ENCODE peak calls at places on chromosomes 6 and 20, in five cellular contexts. One of them, this sample, is unnamed. For H3K4me1, the result is how much of the 10 kb centered on the place peaks cover.

GRCh38 chr6:158818580-158819212 is 472 bp downstream of the EZR start:
- DNase-seq in Panc1: no peak
- DNase-seq in breast epithelium: peak
- DNase-seq in body of pancreas: peak
- DNase-seq in aorta: peak
- DNase-seq in this sample: peak

GRCh38 chr20:40331699-40332098 is 357.3 kb downstream of the MAFB start:
- DNase-seq in Panc1: no peak
- DNase-seq in breast epithelium: peak
- DNase-seq in body of pancreas: peak
- DNase-seq in aorta: no peak
- DNase-seq in this sample: peak

GRCh38 chr6:93407186-93407585 is 12.2 kb downstream of the EPHA7 start:
- DNase-seq in Panc1: no peak
- DNase-seq in breast epithelium: no peak
- DNase-seq in body of pancreas: no peak
- DNase-seq in aorta: no peak
- DNase-seq in this sample: no peak

GRCh38 chr6:53023323-53023722 is 28.2 kb upstream of the GSTA4 start:
- DNase-seq in Panc1: no peak
- DNase-seq in breast epithelium: no peak
- DNase-seq in body of pancreas: no peak
- DNase-seq in aorta: no peak
- DNase-seq in this sample: no peak

GRCh38 chr20:63913768-63914167 is 18.8 kb downstream of the DNAJC5 start:
- DNase-seq in Panc1: no peak
- DNase-seq in breast epithelium: no peak
- DNase-seq in body of pancreas: no peak
- DNase-seq in aorta: no peak
- DNase-seq in this sample: no peak

GRCh38 chr6:162173448-162173847 is 554.1 kb downstream of the PRKN start:
- DNase-seq in Panc1: no peak
- DNase-seq in breast epithelium: no peak
- DNase-seq in body of pancreas: no peak
- DNase-seq in aorta: no peak
- DNase-seq in this sample: no peak

GRCh38 chr6:112827793-112828192 is 480.7 kb downstream of the RFPL4B start:
- DNase-seq in Panc1: no peak
- DNase-seq in breast epithelium: no peak
- DNase-seq in body of pancreas: peak
- DNase-seq in aorta: peak
- DNase-seq in this sample: peak

GRCh38 chr6:23446394-23447001 is 679.5 kb upstream of the NRSN1 start:
- DNase-seq in Panc1: peak
- DNase-seq in breast epithelium: no peak
- DNase-seq in body of pancreas: no peak
- DNase-seq in aorta: no peak
- DNase-seq in this sample: no peak

GRCh38 chr6:65280060-65280459 is 427.0 kb downstream of the EYS start:
- DNase-seq in Panc1: no peak
- DNase-seq in breast epithelium: no peak
- DNase-seq in body of pancreas: no peak
- DNase-seq in aorta: no peak
- DNase-seq in this sample: no peak

GRCh38 chr20:12171927-12172581 is 254.4 kb downstream of the BTBD3 start:
- DNase-seq in Panc1: no peak
- DNase-seq in breast epithelium: no peak
- DNase-seq in body of pancreas: peak
- DNase-seq in aorta: no peak
- DNase-seq in this sample: peak

GRCh38 chr6:24721461-24722215 is 2.7 kb upstream of the C6orf62 start:
- DNase-seq in Panc1: no peak
- DNase-seq in breast epithelium: no peak
- DNase-seq in body of pancreas: peak
- DNase-seq in aorta: no peak
- DNase-seq in this sample: peak

GRCh38 chr6:25769983-25770382 is 15.4 kb downstream of the SLC17A4 start:
- DNase-seq in Panc1: no peak
- DNase-seq in breast epithelium: no peak
- DNase-seq in body of pancreas: peak
- DNase-seq in aorta: no peak
- DNase-seq in this sample: no peak

GRCh38 chr20:37202267-37202943 is 23.1 kb upstream of the MROH8 start:
- DNase-seq in Panc1: peak
- DNase-seq in breast epithelium: no peak
- DNase-seq in body of pancreas: peak
- DNase-seq in aorta: no peak
- DNase-seq in this sample: no peak

GRCh38 chr6:37665309-37665708 is 32.4 kb downstream of the MDGA1 start:
- DNase-seq in Panc1: no peak
- DNase-seq in breast epithelium: no peak
- DNase-seq in body of pancreas: no peak
- DNase-seq in aorta: no peak
- DNase-seq in this sample: no peak

GRCh38 chr20:62063601-62063980 is 2.1 kb downstream of the TAF4 start:
- DNase-seq in Panc1: no peak
- DNase-seq in breast epithelium: peak
- DNase-seq in body of pancreas: no peak
- DNase-seq in aorta: no peak
- DNase-seq in this sample: no peak

GRCh38 chr6:150456466-150456865 is 87.7 kb downstream of the IYD start:
- DNase-seq in Panc1: no peak
- DNase-seq in breast epithelium: no peak
- DNase-seq in body of pancreas: no peak
- DNase-seq in aorta: no peak
- DNase-seq in this sample: no peak

GRCh38 chr6:35086636-35087360 is 54.3 kb downstream of the TCP11 start:
- DNase-seq in Panc1: no peak
- DNase-seq in breast epithelium: no peak
- DNase-seq in body of pancreas: no peak
- DNase-seq in aorta: no peak
- DNase-seq in this sample: no peak

GRCh38 chr6:33427585-33428218 is 7.8 kb downstream of the SYNGAP1 start:
- DNase-seq in Panc1: no peak
- DNase-seq in breast epithelium: no peak
- DNase-seq in body of pancreas: peak
- DNase-seq in aorta: peak
- DNase-seq in this sample: peak

GRCh38 chr6:45031601-45032000 is 296.5 kb upstream of the RUNX2 start:
- DNase-seq in Panc1: no peak
- DNase-seq in breast epithelium: no peak
- DNase-seq in body of pancreas: peak
- DNase-seq in aorta: no peak
- DNase-seq in this sample: no peak

DNA sequence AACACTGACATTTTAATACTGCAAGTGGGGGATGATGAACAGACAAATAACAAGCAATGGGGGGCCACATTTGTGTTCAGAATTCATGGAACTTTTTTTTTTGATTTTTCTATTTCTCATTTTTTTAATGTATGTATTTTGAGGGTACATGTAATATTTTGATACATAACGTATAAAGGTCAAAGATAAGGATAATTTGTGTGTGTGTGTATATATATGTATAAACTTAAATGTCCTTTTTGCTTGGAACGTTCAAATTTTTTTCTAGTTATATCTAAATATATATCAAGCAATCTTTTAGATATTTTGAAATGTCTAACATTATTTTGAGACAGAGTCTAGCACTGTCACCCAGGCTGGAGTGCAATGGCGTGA is 12.3 kb upstream of the ZNF311 start:
- DNase-seq in Panc1: no peak
- DNase-seq in breast epithelium: no peak
- DNase-seq in body of pancreas: no peak
- DNase-seq in aorta: no peak
- DNase-seq in this sample: no peak
- H3K4me3 ChIP-seq in Panc1: no peak
- H3K4me3 ChIP-seq in breast epithelium: no peak
- H3K4me3 ChIP-seq in body of pancreas: no peak
- H3K4me3 ChIP-seq in aorta: no peak
- H3K4me3 ChIP-seq in this sample: no peak

GRCh38 chr6:7290079-7290478 is 22.9 kb downstream of the SSR1 start:
- DNase-seq in Panc1: no peak
- DNase-seq in breast epithelium: no peak
- DNase-seq in body of pancreas: no peak
- DNase-seq in aorta: no peak
- DNase-seq in this sample: no peak
- H3K4me1 ChIP-seq in Panc1: under half
- H3K4me1 ChIP-seq in breast epithelium: under half
- H3K4me1 ChIP-seq in body of pancreas: under half
- H3K4me1 ChIP-seq in aorta: under half
- H3K4me1 ChIP-seq in this sample: under half

DNA sequence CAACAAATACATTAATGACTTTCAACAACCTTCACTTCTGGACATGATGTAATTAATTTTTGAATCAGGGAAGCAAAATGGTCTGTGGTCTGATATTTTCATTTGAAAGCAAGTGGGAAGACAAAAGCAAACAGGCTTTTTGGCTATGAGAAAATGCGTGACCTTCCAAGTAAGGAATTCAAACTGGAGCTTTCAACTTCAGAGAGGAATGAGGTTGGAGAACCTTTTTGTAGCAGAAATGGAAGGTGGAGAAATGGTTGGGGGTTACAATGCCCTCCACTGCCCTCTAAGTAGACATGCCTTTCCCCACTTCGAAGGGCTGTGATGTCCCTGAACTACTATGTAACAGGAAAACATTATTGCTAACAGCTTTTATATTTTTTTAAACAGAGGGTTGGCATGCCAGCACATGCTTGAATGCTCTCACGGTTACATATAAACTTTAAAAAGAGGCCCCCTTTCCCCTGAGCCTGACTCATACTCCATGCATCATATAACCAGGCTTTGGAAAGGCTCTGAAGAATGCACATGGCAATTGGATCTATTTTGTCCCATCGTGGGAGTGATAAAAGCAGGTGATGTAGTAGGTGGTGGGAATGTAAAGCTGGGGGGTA is 203.7 kb upstream of the CITED2 start:
- DNase-seq in Panc1: no peak
- DNase-seq in breast epithelium: no peak
- DNase-seq in body of pancreas: no peak
- DNase-seq in aorta: no peak
- DNase-seq in this sample: no peak
- H3K4me3 ChIP-seq in Panc1: no peak
- H3K4me3 ChIP-seq in breast epithelium: no peak
- H3K4me3 ChIP-seq in body of pancreas: no peak
- H3K4me3 ChIP-seq in aorta: no peak
- H3K4me3 ChIP-seq in this sample: no peak

DNA sequence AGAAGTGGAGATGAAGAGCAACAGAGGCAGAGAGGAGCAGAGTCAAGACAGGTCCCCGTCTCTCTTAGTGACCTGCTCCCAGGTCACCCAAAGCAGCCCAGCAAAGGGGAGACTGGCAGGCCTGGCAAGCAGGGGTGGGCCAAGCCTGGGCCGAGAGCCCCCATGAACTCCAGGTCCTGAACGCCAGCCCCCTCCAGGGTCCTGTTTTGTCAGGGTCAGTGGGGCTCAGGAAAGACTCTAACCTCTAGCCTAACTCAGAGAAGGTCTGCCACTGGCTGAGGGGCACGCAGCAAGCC is 1.2 kb downstream of the NECAB3 start:
- DNase-seq in Panc1: no peak
- DNase-seq in breast epithelium: no peak
- DNase-seq in body of pancreas: no peak
- DNase-seq in aorta: peak
- DNase-seq in this sample: no peak
- H3K4me1 ChIP-seq in Panc1: under half
- H3K4me1 ChIP-seq in breast epithelium: under half
- H3K4me1 ChIP-seq in body of pancreas: under half
- H3K4me1 ChIP-seq in aorta: under half
- H3K4me1 ChIP-seq in this sample: under half

GRCh38 chr6:56852249-56852606 is 102.7 kb upstream of the BEND6 start:
- DNase-seq in Panc1: no peak
- DNase-seq in breast epithelium: no peak
- DNase-seq in body of pancreas: no peak
- DNase-seq in aorta: no peak
- DNase-seq in this sample: no peak

GRCh38 chr6:56851541-56852248 is 103.2 kb upstream of the BEND6 start:
- DNase-seq in Panc1: peak
- DNase-seq in breast epithelium: no peak
- DNase-seq in body of pancreas: peak
- DNase-seq in aorta: no peak
- DNase-seq in this sample: no peak

GRCh38 chr6:56850618-56851017 is 104.3 kb upstream of the BEND6 start:
- DNase-seq in Panc1: no peak
- DNase-seq in breast epithelium: no peak
- DNase-seq in body of pancreas: no peak
- DNase-seq in aorta: no peak
- DNase-seq in this sample: no peak

GRCh38 chr6:56849876-56850275 is 105.0 kb upstream of the BEND6 start:
- DNase-seq in Panc1: no peak
- DNase-seq in breast epithelium: no peak
- DNase-seq in body of pancreas: no peak
- DNase-seq in aorta: no peak
- DNase-seq in this sample: no peak

GRCh38 chr6:56851104-56851503 is 103.8 kb upstream of the BEND6 start:
- DNase-seq in Panc1: no peak
- DNase-seq in breast epithelium: no peak
- DNase-seq in body of pancreas: no peak
- DNase-seq in aorta: no peak
- DNase-seq in this sample: no peak
- H3K4me3 ChIP-seq in Panc1: peak
- H3K4me3 ChIP-seq in breast epithelium: peak
- H3K4me3 ChIP-seq in body of pancreas: no peak
- H3K4me3 ChIP-seq in aorta: peak
- H3K4me3 ChIP-seq in this sample: peak

GRCh38 chr6:36196880-36197548 is 470 bp downstream of the BRPF3 start:
- DNase-seq in Panc1: peak
- DNase-seq in breast epithelium: peak
- DNase-seq in body of pancreas: peak
- DNase-seq in aorta: peak
- DNase-seq in this sample: peak

GRCh38 chr6:36200154-36200891 is 3.8 kb downstream of the BRPF3 start:
- DNase-seq in Panc1: no peak
- DNase-seq in breast epithelium: no peak
- DNase-seq in body of pancreas: no peak
- DNase-seq in aorta: no peak
- DNase-seq in this sample: no peak

GRCh38 chr6:36197739-36198221 is 1.2 kb downstream of the BRPF3 start:
- DNase-seq in Panc1: no peak
- DNase-seq in breast epithelium: no peak
- DNase-seq in body of pancreas: no peak
- DNase-seq in aorta: peak
- DNase-seq in this sample: no peak

GRCh38 chr6:36200998-36201596 is 4.6 kb downstream of the BRPF3 start:
- DNase-seq in Panc1: no peak
- DNase-seq in breast epithelium: no peak
- DNase-seq in body of pancreas: no peak
- DNase-seq in aorta: no peak
- DNase-seq in this sample: no peak

GRCh38 chr6:36198986-36199385 is 2.4 kb downstream of the BRPF3 start:
- DNase-seq in Panc1: no peak
- DNase-seq in breast epithelium: no peak
- DNase-seq in body of pancreas: no peak
- DNase-seq in aorta: no peak
- DNase-seq in this sample: no peak
- H3K4me1 ChIP-seq in Panc1: under half
- H3K4me1 ChIP-seq in breast epithelium: under half
- H3K4me1 ChIP-seq in body of pancreas: under half
- H3K4me1 ChIP-seq in aorta: under half
- H3K4me1 ChIP-seq in this sample: under half